ENCODE peak calls at places on chromosomes 5 and 9, in seven cellular contexts. One of them, this sample, is unnamed. For H3K27me3 and H3K9me3, the result is how much of the 10 kb centered on the place peaks cover.

GRCh38 chr9:37311938-37312730 is 110.4 kb upstream of the GRHPR start:
- DNase-seq in lower lobe of right lung: no peak
- DNase-seq in Caco-2: no peak
- DNase-seq in keratinocyte: peak
- DNase-seq in CD8-positive, alpha-beta T cell: no peak
- DNase-seq in AG04450: peak
- DNase-seq in cardiac muscle cell: peak
- DNase-seq in this sample: no peak

GRCh38 chr5:139104577-139105271 is 93.4 kb downstream of the SIL1 start:
- DNase-seq in CD8-positive, alpha-beta T cell: no peak
- DNase-seq in AG04450: peak
- DNase-seq in cardiac muscle cell: peak
- DNase-seq in keratinocyte: no peak
- DNase-seq in lower lobe of right lung: no peak
- DNase-seq in Caco-2: no peak
- DNase-seq in this sample: no peak

GRCh38 chr9:33025572-33026347 is 687 bp downstream of the DNAJA1 start:
- DNase-seq in keratinocyte: no peak
- DNase-seq in lower lobe of right lung: peak
- DNase-seq in Caco-2: peak
- DNase-seq in cardiac muscle cell: peak
- DNase-seq in AG04450: no peak
- DNase-seq in CD8-positive, alpha-beta T cell: peak
- DNase-seq in this sample: peak

GRCh38 chr9:124721109-124721850 is 49.8 kb downstream of the NR6A1 start:
- DNase-seq in Caco-2: no peak
- DNase-seq in cardiac muscle cell: peak
- DNase-seq in CD8-positive, alpha-beta T cell: no peak
- DNase-seq in AG04450: no peak
- DNase-seq in keratinocyte: no peak
- DNase-seq in lower lobe of right lung: no peak
- DNase-seq in this sample: no peak

GRCh38 chr5:137395011-137395755 is 103.9 kb downstream of the SPOCK1 start:
- DNase-seq in AG04450: no peak
- DNase-seq in cardiac muscle cell: no peak
- DNase-seq in lower lobe of right lung: no peak
- DNase-seq in Caco-2: no peak
- DNase-seq in CD8-positive, alpha-beta T cell: no peak
- DNase-seq in keratinocyte: no peak
- DNase-seq in this sample: no peak

GRCh38 chr9:77215874-77216273 is 38.5 kb downstream of the VPS13A start:
- DNase-seq in AG04450: no peak
- DNase-seq in cardiac muscle cell: peak
- DNase-seq in lower lobe of right lung: no peak
- DNase-seq in CD8-positive, alpha-beta T cell: no peak
- DNase-seq in Caco-2: no peak
- DNase-seq in keratinocyte: no peak
- DNase-seq in this sample: peak

GRCh38 chr5:60102961-60103683 is 209.6 kb upstream of the PDE4D start:
- DNase-seq in CD8-positive, alpha-beta T cell: no peak
- DNase-seq in keratinocyte: no peak
- DNase-seq in Caco-2: no peak
- DNase-seq in cardiac muscle cell: no peak
- DNase-seq in lower lobe of right lung: no peak
- DNase-seq in AG04450: no peak
- DNase-seq in this sample: no peak

GRCh38 chr5:14667770-14668169 is 3.3 kb downstream of the OTULIN start:
- DNase-seq in lower lobe of right lung: no peak
- DNase-seq in AG04450: no peak
- DNase-seq in cardiac muscle cell: no peak
- DNase-seq in CD8-positive, alpha-beta T cell: no peak
- DNase-seq in Caco-2: no peak
- DNase-seq in keratinocyte: no peak
- DNase-seq in this sample: no peak

GRCh38 chr5:68648944-68649874 is 433.7 kb downstream of the PIK3R1 start:
- DNase-seq in AG04450: no peak
- DNase-seq in cardiac muscle cell: no peak
- DNase-seq in keratinocyte: no peak
- DNase-seq in CD8-positive, alpha-beta T cell: no peak
- DNase-seq in lower lobe of right lung: no peak
- DNase-seq in Caco-2: no peak
- DNase-seq in this sample: no peak

GRCh38 chr5:35884125-35884788 is 27.6 kb downstream of the IL7R start:
- DNase-seq in CD8-positive, alpha-beta T cell: no peak
- DNase-seq in lower lobe of right lung: no peak
- DNase-seq in Caco-2: no peak
- DNase-seq in cardiac muscle cell: peak
- DNase-seq in keratinocyte: peak
- DNase-seq in AG04450: peak
- DNase-seq in this sample: no peak

GRCh38 chr5:133385346-133385745 is 227.0 kb downstream of the FSTL4 start:
- DNase-seq in keratinocyte: no peak
- DNase-seq in lower lobe of right lung: no peak
- DNase-seq in AG04450: no peak
- DNase-seq in CD8-positive, alpha-beta T cell: no peak
- DNase-seq in cardiac muscle cell: no peak
- DNase-seq in Caco-2: no peak
- DNase-seq in this sample: no peak

GRCh38 chr5:169070413-169070812 is 230.5 kb downstream of the SLIT3 start:
- DNase-seq in lower lobe of right lung: no peak
- DNase-seq in AG04450: no peak
- DNase-seq in keratinocyte: no peak
- DNase-seq in CD8-positive, alpha-beta T cell: no peak
- DNase-seq in cardiac muscle cell: no peak
- DNase-seq in Caco-2: no peak
- DNase-seq in this sample: no peak

GRCh38 chr9:4297151-4297794 is 2.6 kb downstream of the GLIS3 start:
- DNase-seq in AG04450: no peak
- DNase-seq in lower lobe of right lung: peak
- DNase-seq in keratinocyte: no peak
- DNase-seq in Caco-2: peak
- DNase-seq in CD8-positive, alpha-beta T cell: peak
- DNase-seq in cardiac muscle cell: peak
- DNase-seq in this sample: no peak

GRCh38 chr5:886716-887325 is 5.8 kb downstream of the BRD9 start:
- DNase-seq in keratinocyte: no peak
- DNase-seq in lower lobe of right lung: no peak
- DNase-seq in CD8-positive, alpha-beta T cell: no peak
- DNase-seq in Caco-2: no peak
- DNase-seq in AG04450: no peak
- DNase-seq in cardiac muscle cell: no peak
- DNase-seq in this sample: no peak

GRCh38 chr5:66408561-66408960 is 187.6 kb upstream of the MAST4 start:
- DNase-seq in cardiac muscle cell: no peak
- DNase-seq in AG04450: no peak
- DNase-seq in CD8-positive, alpha-beta T cell: no peak
- DNase-seq in lower lobe of right lung: no peak
- DNase-seq in keratinocyte: no peak
- DNase-seq in Caco-2: no peak
- DNase-seq in this sample: no peak

GRCh38 chr9:136225748-136226679 is 19.6 kb downstream of the QSOX2 start:
- DNase-seq in cardiac muscle cell: peak
- DNase-seq in AG04450: no peak
- DNase-seq in lower lobe of right lung: peak
- DNase-seq in keratinocyte: no peak
- DNase-seq in Caco-2: peak
- DNase-seq in CD8-positive, alpha-beta T cell: peak
- DNase-seq in this sample: peak

GRCh38 chr5:58024151-58024550 is 435.7 kb downstream of the PLK2 start:
- DNase-seq in keratinocyte: no peak
- DNase-seq in AG04450: no peak
- DNase-seq in lower lobe of right lung: no peak
- DNase-seq in Caco-2: no peak
- DNase-seq in CD8-positive, alpha-beta T cell: no peak
- DNase-seq in cardiac muscle cell: no peak
- DNase-seq in this sample: no peak

GRCh38 chr5:19880859-19881436 is 107.1 kb downstream of the CDH18 start:
- DNase-seq in lower lobe of right lung: no peak
- DNase-seq in AG04450: no peak
- DNase-seq in Caco-2: peak
- DNase-seq in keratinocyte: no peak
- DNase-seq in CD8-positive, alpha-beta T cell: no peak
- DNase-seq in cardiac muscle cell: no peak
- DNase-seq in this sample: no peak

GRCh38 chr5:14580037-14581034 is 1.3 kb upstream of the OTULINL start:
- DNase-seq in CD8-positive, alpha-beta T cell: no peak
- DNase-seq in Caco-2: no peak
- DNase-seq in AG04450: no peak
- DNase-seq in keratinocyte: no peak
- DNase-seq in cardiac muscle cell: no peak
- DNase-seq in lower lobe of right lung: no peak
- DNase-seq in this sample: no peak

GRCh38 chr9:115845648-115846312 is 307.8 kb upstream of the PAPPA start:
- DNase-seq in cardiac muscle cell: peak
- DNase-seq in lower lobe of right lung: no peak
- DNase-seq in keratinocyte: no peak
- DNase-seq in Caco-2: no peak
- DNase-seq in CD8-positive, alpha-beta T cell: no peak
- DNase-seq in AG04450: peak
- DNase-seq in this sample: no peak

GRCh38 chr9:71285191-71285656 is 163.8 kb upstream of the TRPM3 start:
- DNase-seq in lower lobe of right lung: no peak
- DNase-seq in keratinocyte: no peak
- DNase-seq in cardiac muscle cell: peak
- DNase-seq in CD8-positive, alpha-beta T cell: peak
- DNase-seq in AG04450: peak
- DNase-seq in Caco-2: peak
- DNase-seq in this sample: peak

GRCh38 chr5:9059920-9060691 is 485.8 kb downstream of the SEMA5A start:
- DNase-seq in CD8-positive, alpha-beta T cell: no peak
- DNase-seq in cardiac muscle cell: peak
- DNase-seq in keratinocyte: peak
- DNase-seq in Caco-2: no peak
- DNase-seq in AG04450: peak
- DNase-seq in lower lobe of right lung: no peak
- DNase-seq in this sample: no peak

GRCh38 chr5:73312872-73313510 is 135.6 kb downstream of the FOXD1 start:
- DNase-seq in lower lobe of right lung: no peak
- DNase-seq in keratinocyte: no peak
- DNase-seq in AG04450: no peak
- DNase-seq in Caco-2: no peak
- DNase-seq in cardiac muscle cell: no peak
- DNase-seq in CD8-positive, alpha-beta T cell: no peak
- DNase-seq in this sample: no peak
- H3K27me3 ChIP-seq in lower lobe of right lung: half or more
- H3K27me3 ChIP-seq in keratinocyte: under half
- H3K27me3 ChIP-seq in AG04450: under half
- H3K27me3 ChIP-seq in Caco-2: under half
- H3K27me3 ChIP-seq in cardiac muscle cell: half or more
- H3K27me3 ChIP-seq in CD8-positive, alpha-beta T cell: under half
- H3K27me3 ChIP-seq in this sample: under half

DNA sequence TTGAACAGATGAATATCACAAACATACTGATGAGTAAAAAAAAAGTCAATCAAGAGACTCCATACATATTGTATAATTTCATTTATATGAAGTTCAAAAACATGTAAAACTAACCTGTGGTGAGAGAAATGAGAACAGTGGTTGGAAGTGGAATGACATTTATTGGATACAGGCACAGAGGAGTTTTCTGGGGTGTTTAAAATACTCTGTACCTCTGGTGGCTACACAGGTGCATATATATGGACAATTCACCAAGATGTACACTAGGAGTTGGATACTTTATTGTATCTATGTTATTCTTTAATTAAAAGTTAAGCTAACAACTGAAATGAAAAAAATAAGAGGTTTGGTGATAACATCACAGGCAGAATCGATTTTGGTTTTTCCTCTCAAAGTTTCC is 14.1 kb downstream of the FOXD1 start:
- DNase-seq in AG04450: no peak
- DNase-seq in keratinocyte: no peak
- DNase-seq in lower lobe of right lung: no peak
- DNase-seq in Caco-2: no peak
- DNase-seq in CD8-positive, alpha-beta T cell: no peak
- DNase-seq in cardiac muscle cell: no peak
- DNase-seq in this sample: no peak
- TF ChIP-seq CTCF in AG04450: no peak
- TF ChIP-seq CTCF in keratinocyte: peak
- TF ChIP-seq CTCF in lower lobe of right lung: no peak
- TF ChIP-seq CTCF in Caco-2: no peak
- TF ChIP-seq CTCF in CD8-positive, alpha-beta T cell: no peak
- TF ChIP-seq CTCF in cardiac muscle cell: no peak
- TF ChIP-seq CTCF in this sample: no peak

GRCh38 chr9:61665330-61665751 is 475.5 kb downstream of the SPATA31A7 start:
- DNase-seq in lower lobe of right lung: no peak
- DNase-seq in cardiac muscle cell: no peak
- DNase-seq in keratinocyte: no peak
- DNase-seq in CD8-positive, alpha-beta T cell: no peak
- DNase-seq in AG04450: no peak
- DNase-seq in Caco-2: no peak
- DNase-seq in this sample: no peak

GRCh38 chr9:61666310-61666709 is 476.5 kb downstream of the SPATA31A7 start:
- DNase-seq in lower lobe of right lung: no peak
- DNase-seq in AG04450: no peak
- DNase-seq in cardiac muscle cell: no peak
- DNase-seq in Caco-2: no peak
- DNase-seq in keratinocyte: no peak
- DNase-seq in CD8-positive, alpha-beta T cell: no peak
- DNase-seq in this sample: no peak

GRCh38 chr9:61665829-61666228 is 476.0 kb downstream of the SPATA31A7 start:
- DNase-seq in keratinocyte: no peak
- DNase-seq in Caco-2: no peak
- DNase-seq in cardiac muscle cell: no peak
- DNase-seq in CD8-positive, alpha-beta T cell: no peak
- DNase-seq in lower lobe of right lung: no peak
- DNase-seq in AG04450: no peak
- DNase-seq in this sample: no peak

GRCh38 chr9:61667559-61668121 is 477.8 kb downstream of the SPATA31A7 start:
- DNase-seq in cardiac muscle cell: no peak
- DNase-seq in keratinocyte: no peak
- DNase-seq in CD8-positive, alpha-beta T cell: no peak
- DNase-seq in AG04450: no peak
- DNase-seq in lower lobe of right lung: no peak
- DNase-seq in Caco-2: no peak
- DNase-seq in this sample: no peak

DNA sequence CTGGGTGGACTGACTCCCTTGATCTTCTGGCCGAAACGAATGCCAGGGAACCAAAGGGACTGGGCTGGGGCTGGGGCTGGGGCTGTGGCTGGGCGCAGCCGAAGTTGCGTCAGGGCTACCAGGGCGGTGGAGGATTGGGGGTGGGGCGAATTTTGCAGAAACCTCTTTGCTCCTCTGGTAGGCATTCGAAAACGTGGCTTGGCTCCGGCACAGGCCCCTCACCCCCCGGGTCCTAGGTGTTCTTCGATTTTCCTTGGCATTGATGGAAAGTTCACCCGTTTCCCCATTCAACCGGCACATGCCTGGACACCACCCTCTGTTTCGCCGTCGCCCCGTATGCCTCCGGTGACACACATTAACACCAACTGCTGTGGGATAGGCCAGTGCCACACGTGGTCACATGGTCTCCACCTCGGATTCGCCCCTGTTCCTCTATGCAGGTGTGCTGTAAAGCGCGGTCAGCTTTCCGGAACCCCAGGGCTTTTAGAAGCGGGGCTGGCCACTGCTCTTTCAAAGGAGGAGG is 477.1 kb downstream of the SPATA31A7 start:
- DNase-seq in CD8-positive, alpha-beta T cell: no peak
- DNase-seq in lower lobe of right lung: no peak
- DNase-seq in Caco-2: no peak
- DNase-seq in keratinocyte: no peak
- DNase-seq in AG04450: no peak
- DNase-seq in cardiac muscle cell: no peak
- DNase-seq in this sample: no peak
- H3K9me3 ChIP-seq in CD8-positive, alpha-beta T cell: under half
- H3K9me3 ChIP-seq in lower lobe of right lung: under half
- H3K9me3 ChIP-seq in Caco-2: under half
- H3K9me3 ChIP-seq in keratinocyte: under half
- H3K9me3 ChIP-seq in AG04450: half or more
- H3K9me3 ChIP-seq in cardiac muscle cell: under half
- H3K9me3 ChIP-seq in this sample: under half

GRCh38 chr5:2532809-2533208 is 218.7 kb downstream of the IRX2 start:
- DNase-seq in cardiac muscle cell: no peak
- DNase-seq in AG04450: no peak
- DNase-seq in keratinocyte: no peak
- DNase-seq in lower lobe of right lung: no peak
- DNase-seq in Caco-2: no peak
- DNase-seq in CD8-positive, alpha-beta T cell: no peak
- DNase-seq in this sample: no peak
- H3K27me3 ChIP-seq in cardiac muscle cell: under half
- H3K27me3 ChIP-seq in AG04450: under half
- H3K27me3 ChIP-seq in keratinocyte: under half
- H3K27me3 ChIP-seq in lower lobe of right lung: under half
- H3K27me3 ChIP-seq in Caco-2: under half
- H3K27me3 ChIP-seq in CD8-positive, alpha-beta T cell: under half
- H3K27me3 ChIP-seq in this sample: under half